ENCODE peak calls at places on chromosomes 7 and 10, in four cellular contexts. R, K, E and H are unnamed samples.

GRCh38 chr10:131271195-131271880 is 40.2 kb downstream of the TCERG1L start:
- DNase-seq in R (no peak), K (no peak), E (no peak), H (no peak)

GRCh38 chr10:114631678-114632417 is 26.2 kb downstream of the ABLIM1 start:
- DNase-seq in R (no peak), K (peak), E (no peak), H (no peak)

GRCh38 chr7:91280180-91280579 is 15.9 kb downstream of the FZD1 start:
- DNase-seq in R (no peak), K (no peak), E (no peak), H (no peak)

GRCh38 chr10:112981553-112981952 is 31.5 kb downstream of the TCF7L2 start:
- DNase-seq in R (no peak), K (no peak), E (no peak), H (no peak)

GRCh38 chr7:139660317-139661042 is 117.3 kb downstream of the HIPK2 start:
- DNase-seq in R (no peak), K (no peak), E (no peak), H (no peak)

GRCh38 chr7:100983451-100984187 is 14.3 kb downstream of the MUC12 start:
- DNase-seq in R (peak), K (no peak), E (peak), H (no peak)

GRCh38 chr10:600876-601275 is 88.6 kb downstream of the DIP2C start:
- DNase-seq in R (no peak), K (no peak), E (no peak), H (no peak)

GRCh38 chr7:2228921-2229320 is 3.8 kb downstream of the MAD1L1 start:
- DNase-seq in R (no peak), K (no peak), E (no peak), H (no peak)

GRCh38 chr7:138029941-138030340 is 28.1 kb upstream of the CREB3L2 start:
- DNase-seq in R (no peak), K (no peak), E (no peak), H (peak)

GRCh38 chr7:229184-229964 is 37.0 kb downstream of the FAM20C start:
- DNase-seq in R (no peak), K (no peak), E (no peak), H (no peak)

GRCh38 chr10:126504051-126504760 is 115.9 kb upstream of the ADAM12 start:
- DNase-seq in R (no peak), K (no peak), E (peak), H (no peak)

GRCh38 chr7:69630292-69630691 is 32.0 kb downstream of the AUTS2 start:
- DNase-seq in R (peak), K (no peak), E (no peak), H (no peak)